ENCODE peak calls at places on chromosomes 11 and 22, in four cellular contexts. One of them, this sample, is unnamed.

GRCh38 chr11:73729594-73730206 is 31.2 kb downstream of the RAB6A start:
- DNase-seq in ovary: no peak
- DNase-seq in type B pancreatic cell: no peak
- DNase-seq in IMR-90: no peak
- DNase-seq in this sample: no peak

GRCh38 chr11:2212411-2213251 is 41.0 kb upstream of the TH start:
- DNase-seq in IMR-90: no peak
- DNase-seq in type B pancreatic cell: peak
- DNase-seq in ovary: peak
- DNase-seq in this sample: peak

GRCh38 chr11:70398834-70399680 is 728 bp downstream of the CTTN start:
- DNase-seq in IMR-90: no peak
- DNase-seq in type B pancreatic cell: no peak
- DNase-seq in ovary: no peak
- DNase-seq in this sample: no peak

GRCh38 chr11:124837491-124837856 is 27.8 kb upstream of the ROBO3 start:
- DNase-seq in type B pancreatic cell: no peak
- DNase-seq in IMR-90: peak
- DNase-seq in ovary: no peak
- DNase-seq in this sample: peak

GRCh38 chr11:40187092-40187403 is 1272.4 kb downstream of the LRRC4C start:
- DNase-seq in type B pancreatic cell: no peak
- DNase-seq in ovary: no peak
- DNase-seq in IMR-90: no peak
- DNase-seq in this sample: no peak

GRCh38 chr11:35815556-35816315 is 128.1 kb upstream of the LDLRAD3 start:
- DNase-seq in IMR-90: peak
- DNase-seq in ovary: no peak
- DNase-seq in type B pancreatic cell: no peak
- DNase-seq in this sample: no peak

GRCh38 chr11:1336836-1337646 is 27.6 kb upstream of the TOLLIP start:
- DNase-seq in ovary: peak
- DNase-seq in type B pancreatic cell: no peak
- DNase-seq in IMR-90: no peak
- DNase-seq in this sample: no peak

GRCh38 chr22:27075028-27075678 is 417.8 kb downstream of the MIAT start:
- DNase-seq in IMR-90: no peak
- DNase-seq in type B pancreatic cell: no peak
- DNase-seq in ovary: no peak
- DNase-seq in this sample: no peak

GRCh38 chr11:127943763-127944162 is 643.6 kb downstream of the ETS1 start:
- DNase-seq in ovary: no peak
- DNase-seq in type B pancreatic cell: no peak
- DNase-seq in IMR-90: no peak
- DNase-seq in this sample: no peak

GRCh38 chr11:31882951-31883392 is 71.8 kb upstream of the PAX6 start:
- DNase-seq in type B pancreatic cell: no peak
- DNase-seq in ovary: no peak
- DNase-seq in IMR-90: no peak
- DNase-seq in this sample: peak

GRCh38 chr11:19241260-19242183 is 777 bp upstream of the E2F8 start:
- DNase-seq in ovary: no peak
- DNase-seq in type B pancreatic cell: no peak
- DNase-seq in IMR-90: no peak
- DNase-seq in this sample: peak

GRCh38 chr11:32893091-32893946 is 708 bp downstream of the QSER1 start:
- DNase-seq in type B pancreatic cell: peak
- DNase-seq in IMR-90: peak
- DNase-seq in ovary: peak
- DNase-seq in this sample: peak
- TF ChIP-seq CTCF in type B pancreatic cell: peak
- TF ChIP-seq CTCF in IMR-90: peak
- TF ChIP-seq CTCF in ovary: peak
- TF ChIP-seq CTCF in this sample: peak

GRCh38 chr11:6686006-6686405 is 2.9 kb upstream of the MRPL17 start:
- DNase-seq in ovary: no peak
- DNase-seq in type B pancreatic cell: no peak
- DNase-seq in IMR-90: no peak
- DNase-seq in this sample: no peak
- TF ChIP-seq CTCF in ovary: no peak
- TF ChIP-seq CTCF in type B pancreatic cell: no peak
- TF ChIP-seq CTCF in IMR-90: no peak
- TF ChIP-seq CTCF in this sample: no peak

GRCh38 chr22:45708145-45708544 is 36.5 kb downstream of the ATXN10 start:
- DNase-seq in IMR-90: no peak
- DNase-seq in ovary: no peak
- DNase-seq in type B pancreatic cell: no peak
- DNase-seq in this sample: no peak
- TF ChIP-seq CTCF in IMR-90: no peak
- TF ChIP-seq CTCF in ovary: no peak
- TF ChIP-seq CTCF in type B pancreatic cell: no peak
- TF ChIP-seq CTCF in this sample: no peak

GRCh38 chr11:62242021-62242420 is at the start of gene SCGB1D2:
- DNase-seq in type B pancreatic cell: no peak
- DNase-seq in IMR-90: no peak
- DNase-seq in ovary: no peak
- DNase-seq in this sample: no peak

GRCh38 chr11:62241095-62241494 is 944 bp upstream of the SCGB1D2 start:
- DNase-seq in type B pancreatic cell: no peak
- DNase-seq in ovary: no peak
- DNase-seq in IMR-90: no peak
- DNase-seq in this sample: no peak

GRCh38 chr11:62245271-62245753 is 3.3 kb downstream of the SCGB1D2 start:
- DNase-seq in type B pancreatic cell: no peak
- DNase-seq in IMR-90: peak
- DNase-seq in ovary: no peak
- DNase-seq in this sample: no peak
- TF ChIP-seq CTCF in type B pancreatic cell: peak
- TF ChIP-seq CTCF in IMR-90: no peak
- TF ChIP-seq CTCF in ovary: no peak
- TF ChIP-seq CTCF in this sample: no peak

GRCh38 chr11:94111660-94112059 is 17.0 kb upstream of the PANX1 start:
- DNase-seq in IMR-90: no peak
- DNase-seq in type B pancreatic cell: no peak
- DNase-seq in ovary: no peak
- DNase-seq in this sample: no peak
- TF ChIP-seq CTCF in IMR-90: no peak
- TF ChIP-seq CTCF in type B pancreatic cell: no peak
- TF ChIP-seq CTCF in ovary: no peak
- TF ChIP-seq CTCF in this sample: no peak

GRCh38 chr11:119158467-119158866 is 9.6 kb downstream of the ABCG4 start:
- DNase-seq in type B pancreatic cell: no peak
- DNase-seq in IMR-90: no peak
- DNase-seq in ovary: no peak
- DNase-seq in this sample: no peak
- TF ChIP-seq CTCF in type B pancreatic cell: no peak
- TF ChIP-seq CTCF in IMR-90: no peak
- TF ChIP-seq CTCF in ovary: no peak
- TF ChIP-seq CTCF in this sample: no peak

GRCh38 chr11:132114185-132114584 is 743.8 kb downstream of the NTM start:
- DNase-seq in ovary: no peak
- DNase-seq in IMR-90: peak
- DNase-seq in type B pancreatic cell: no peak
- DNase-seq in this sample: no peak
- TF ChIP-seq CTCF in ovary: no peak
- TF ChIP-seq CTCF in IMR-90: peak
- TF ChIP-seq CTCF in type B pancreatic cell: peak
- TF ChIP-seq CTCF in this sample: peak

DNA sequence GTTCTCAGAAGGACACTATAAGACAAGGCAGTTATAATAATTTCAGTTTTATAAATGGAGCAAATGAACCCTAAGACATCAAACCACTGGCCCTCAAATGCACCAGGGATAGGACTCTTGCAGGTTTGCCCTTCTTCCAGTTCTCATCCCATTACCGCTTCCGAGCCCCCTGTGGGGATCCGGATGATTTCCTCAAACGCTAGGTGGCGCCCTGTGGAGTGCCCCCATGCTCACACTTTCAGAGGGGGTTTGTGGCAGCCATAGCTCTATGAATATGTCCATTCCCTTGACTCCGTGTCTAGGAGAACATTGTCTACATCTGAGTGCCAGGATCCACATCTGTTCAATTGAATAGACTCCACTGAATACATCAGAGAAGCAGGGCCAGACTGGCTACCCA is 816.3 kb downstream of the NTM start:
- DNase-seq in ovary: no peak
- DNase-seq in type B pancreatic cell: no peak
- DNase-seq in IMR-90: no peak
- DNase-seq in this sample: no peak
- TF ChIP-seq CTCF in ovary: no peak
- TF ChIP-seq CTCF in type B pancreatic cell: peak
- TF ChIP-seq CTCF in IMR-90: no peak
- TF ChIP-seq CTCF in this sample: peak

GRCh38 chr11:118789501-118790356 is 1.2 kb downstream of the DDX6 start:
- DNase-seq in type B pancreatic cell: no peak
- DNase-seq in ovary: no peak
- DNase-seq in IMR-90: no peak
- DNase-seq in this sample: no peak

GRCh38 chr11:118792642-118793124 is 1.7 kb upstream of the DDX6 start:
- DNase-seq in ovary: peak
- DNase-seq in type B pancreatic cell: no peak
- DNase-seq in IMR-90: peak
- DNase-seq in this sample: no peak

GRCh38 chr11:118790357-118791014 is 478 bp downstream of the DDX6 start:
- DNase-seq in type B pancreatic cell: no peak
- DNase-seq in IMR-90: peak
- DNase-seq in ovary: no peak
- DNase-seq in this sample: peak

GRCh38 chr11:118791961-118792578 is 1.1 kb upstream of the DDX6 start:
- DNase-seq in type B pancreatic cell: peak
- DNase-seq in IMR-90: no peak
- DNase-seq in ovary: no peak
- DNase-seq in this sample: no peak

DNA sequence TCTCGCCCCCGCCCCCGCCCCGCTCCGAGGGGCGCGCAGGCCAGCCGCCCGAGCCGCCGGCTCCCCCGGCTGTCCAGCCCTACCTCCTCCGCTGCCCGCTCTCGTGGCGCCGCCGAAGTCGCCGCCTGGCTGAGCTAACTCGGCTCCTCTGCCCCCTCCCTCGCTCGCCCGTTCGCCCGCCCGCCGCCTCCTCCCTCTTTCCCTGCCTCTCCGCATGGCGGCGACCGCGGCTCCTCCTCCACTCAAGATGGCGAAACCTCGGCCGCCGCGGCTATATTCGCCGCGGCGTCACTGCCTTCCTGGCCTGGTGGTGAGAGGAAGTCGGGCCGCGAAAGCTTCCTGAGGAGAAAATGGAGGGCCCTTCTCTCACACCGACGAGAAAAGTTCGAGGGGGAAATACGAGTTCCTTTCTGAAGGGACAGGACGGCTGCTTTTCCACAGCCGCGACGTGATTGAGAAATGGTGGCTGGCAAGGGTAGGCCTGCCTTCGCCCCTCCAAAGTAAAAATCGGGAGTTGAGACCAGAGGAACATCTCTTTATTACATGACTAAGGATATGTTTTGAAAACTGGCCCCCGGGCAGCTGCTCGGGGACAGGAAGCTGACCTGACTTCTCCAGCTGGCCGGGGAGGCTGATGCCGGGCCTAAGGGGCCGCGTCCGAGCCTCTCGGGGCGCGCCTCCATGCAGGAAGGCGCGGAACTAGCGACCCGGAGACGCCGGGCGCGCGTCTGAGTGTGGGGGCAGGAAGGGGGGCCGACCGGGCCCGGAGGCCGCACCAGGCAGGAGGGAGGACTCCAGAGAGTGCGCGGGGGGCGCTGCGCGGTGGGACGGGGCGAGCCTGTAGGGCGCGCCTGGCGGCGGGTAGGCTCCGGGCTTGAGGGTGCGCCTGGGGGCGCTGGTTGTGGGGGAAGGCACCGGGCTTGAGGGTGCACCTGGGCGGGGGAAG is at the start of gene DDX6:
- DNase-seq in IMR-90: peak
- DNase-seq in ovary: peak
- DNase-seq in type B pancreatic cell: peak
- DNase-seq in this sample: peak
- TF ChIP-seq CTCF in IMR-90: peak
- TF ChIP-seq CTCF in ovary: peak
- TF ChIP-seq CTCF in type B pancreatic cell: no peak
- TF ChIP-seq CTCF in this sample: peak

This sample was measured in osteocyte.